ENCODE peak calls at places on chromosome 15, in ten cellular contexts. One of them, this sample, is unnamed.

GRCh38 chr15:94370197-94370987 is 139.0 kb downstream of the MCTP2 start:
- DNase-seq in SK-N-SH: no peak
- DNase-seq in cardiac muscle cell: no peak
- DNase-seq in mesothelial cell of epicardium: no peak
- DNase-seq in epithelial cell of proximal tubule: no peak
- DNase-seq in left ventricle myocardium inferior: no peak
- DNase-seq in tibial nerve: no peak
- DNase-seq in fibroblast of lung: peak; percentile 1
- DNase-seq in Peyer's patch: no peak
- DNase-seq in GM06990: no peak
- DNase-seq in this sample: no peak

GRCh38 chr15:51672100-51672731 is 9.1 kb upstream of the SCG3 start:
- DNase-seq in fibroblast of lung: no peak
- DNase-seq in SK-N-SH: no peak
- DNase-seq in GM06990: no peak
- DNase-seq in left ventricle myocardium inferior: peak; percentile 19
- DNase-seq in tibial nerve: no peak
- DNase-seq in mesothelial cell of epicardium: no peak
- DNase-seq in Peyer's patch: no peak
- DNase-seq in epithelial cell of proximal tubule: no peak
- DNase-seq in cardiac muscle cell: no peak
- DNase-seq in this sample: no peak

GRCh38 chr15:67048281-67049279 is 16.8 kb upstream of the SMAD3 start:
- DNase-seq in tibial nerve: no peak
- DNase-seq in Peyer's patch: no peak
- DNase-seq in cardiac muscle cell: peak; percentile 93
- DNase-seq in GM06990: no peak
- DNase-seq in left ventricle myocardium inferior: peak; percentile 22
- DNase-seq in SK-N-SH: no peak
- DNase-seq in epithelial cell of proximal tubule: peak; percentile 97
- DNase-seq in fibroblast of lung: peak; percentile 91
- DNase-seq in mesothelial cell of epicardium: no peak
- DNase-seq in this sample: no peak

GRCh38 chr15:83323296-83323711 is 38.8 kb upstream of the BNC1 start:
- DNase-seq in tibial nerve: no peak
- DNase-seq in SK-N-SH: peak; percentile 4
- DNase-seq in mesothelial cell of epicardium: no peak
- DNase-seq in epithelial cell of proximal tubule: peak; percentile 99
- DNase-seq in fibroblast of lung: peak; percentile 94
- DNase-seq in Peyer's patch: no peak
- DNase-seq in cardiac muscle cell: peak; percentile 93
- DNase-seq in left ventricle myocardium inferior: no peak
- DNase-seq in GM06990: no peak
- DNase-seq in this sample: no peak

GRCh38 chr15:31264534-31265089 is 62.0 kb upstream of the KLF13 start:
- DNase-seq in mesothelial cell of epicardium: peak; percentile 31
- DNase-seq in SK-N-SH: no peak
- DNase-seq in GM06990: no peak
- DNase-seq in left ventricle myocardium inferior: peak; percentile 1
- DNase-seq in Peyer's patch: peak; percentile 15
- DNase-seq in cardiac muscle cell: no peak
- DNase-seq in fibroblast of lung: no peak
- DNase-seq in tibial nerve: no peak
- DNase-seq in epithelial cell of proximal tubule: no peak
- DNase-seq in this sample: no peak

GRCh38 chr15:92149469-92149868 is 244.2 kb upstream of the ST8SIA2 start:
- DNase-seq in mesothelial cell of epicardium: no peak
- DNase-seq in Peyer's patch: no peak
- DNase-seq in left ventricle myocardium inferior: no peak
- DNase-seq in tibial nerve: no peak
- DNase-seq in cardiac muscle cell: no peak
- DNase-seq in fibroblast of lung: no peak
- DNase-seq in SK-N-SH: no peak
- DNase-seq in epithelial cell of proximal tubule: no peak
- DNase-seq in GM06990: no peak
- DNase-seq in this sample: no peak

GRCh38 chr15:74525946-74526345 is 15.1 kb upstream of the ARID3B start:
- DNase-seq in Peyer's patch: no peak
- DNase-seq in SK-N-SH: no peak
- DNase-seq in left ventricle myocardium inferior: no peak
- DNase-seq in tibial nerve: no peak
- DNase-seq in epithelial cell of proximal tubule: no peak
- DNase-seq in mesothelial cell of epicardium: no peak
- DNase-seq in GM06990: no peak
- DNase-seq in cardiac muscle cell: no peak
- DNase-seq in fibroblast of lung: peak; percentile 84
- DNase-seq in this sample: no peak

GRCh38 chr15:33581032-33581431 is 270.3 kb downstream of the RYR3 start:
- DNase-seq in left ventricle myocardium inferior: no peak
- DNase-seq in mesothelial cell of epicardium: no peak
- DNase-seq in Peyer's patch: no peak
- DNase-seq in tibial nerve: no peak
- DNase-seq in cardiac muscle cell: peak; percentile 55
- DNase-seq in GM06990: no peak
- DNase-seq in fibroblast of lung: peak; percentile 85
- DNase-seq in epithelial cell of proximal tubule: no peak
- DNase-seq in SK-N-SH: no peak
- DNase-seq in this sample: no peak

GRCh38 chr15:83733206-83733605 is 79.3 kb downstream of the ADAMTSL3 start:
- DNase-seq in tibial nerve: no peak
- DNase-seq in mesothelial cell of epicardium: no peak
- DNase-seq in SK-N-SH: no peak
- DNase-seq in Peyer's patch: no peak
- DNase-seq in GM06990: no peak
- DNase-seq in epithelial cell of proximal tubule: peak; percentile 90
- DNase-seq in cardiac muscle cell: peak; percentile 80
- DNase-seq in fibroblast of lung: peak; percentile 93
- DNase-seq in left ventricle myocardium inferior: no peak
- DNase-seq in this sample: no peak

GRCh38 chr15:40108855-40109735 is at the start of gene BMF:
- DNase-seq in GM06990: peak; percentile 94
- DNase-seq in epithelial cell of proximal tubule: peak; percentile 78
- DNase-seq in tibial nerve: peak; percentile 100
- DNase-seq in SK-N-SH: peak; percentile 97
- DNase-seq in Peyer's patch: peak; percentile 100
- DNase-seq in left ventricle myocardium inferior: peak; percentile 100
- DNase-seq in cardiac muscle cell: peak; percentile 100
- DNase-seq in fibroblast of lung: peak; percentile 99
- DNase-seq in mesothelial cell of epicardium: peak; percentile 100
- DNase-seq in this sample: peak; percentile 96
- TF ChIP-seq CTCF in GM06990: peak; percentile 27
- TF ChIP-seq CTCF in epithelial cell of proximal tubule: peak; percentile 44
- TF ChIP-seq CTCF in tibial nerve: peak; percentile 43
- TF ChIP-seq CTCF in SK-N-SH: peak; percentile 52
- TF ChIP-seq CTCF in Peyer's patch: peak; percentile 28
- TF ChIP-seq CTCF in left ventricle myocardium inferior: peak; percentile 42
- TF ChIP-seq CTCF in cardiac muscle cell: peak; percentile 34
- TF ChIP-seq CTCF in fibroblast of lung: peak; percentile 36
- TF ChIP-seq CTCF in mesothelial cell of epicardium: no peak
- TF ChIP-seq CTCF in this sample: no peak

GRCh38 chr15:53193149-53193548 is 403.0 kb upstream of the ONECUT1 start:
- DNase-seq in SK-N-SH: no peak
- DNase-seq in left ventricle myocardium inferior: no peak
- DNase-seq in Peyer's patch: no peak
- DNase-seq in epithelial cell of proximal tubule: peak; percentile 6
- DNase-seq in tibial nerve: no peak
- DNase-seq in mesothelial cell of epicardium: no peak
- DNase-seq in fibroblast of lung: peak; percentile 6
- DNase-seq in cardiac muscle cell: peak; percentile 6
- DNase-seq in GM06990: no peak
- DNase-seq in this sample: no peak

GRCh38 chr15:53202876-53203275 is 412.7 kb upstream of the ONECUT1 start:
- DNase-seq in SK-N-SH: no peak
- DNase-seq in tibial nerve: no peak
- DNase-seq in cardiac muscle cell: no peak
- DNase-seq in GM06990: no peak
- DNase-seq in left ventricle myocardium inferior: no peak
- DNase-seq in fibroblast of lung: no peak
- DNase-seq in mesothelial cell of epicardium: no peak
- DNase-seq in epithelial cell of proximal tubule: no peak
- DNase-seq in Peyer's patch: no peak
- DNase-seq in this sample: no peak

GRCh38 chr15:53196235-53196634 is 406.1 kb upstream of the ONECUT1 start:
- DNase-seq in fibroblast of lung: no peak
- DNase-seq in left ventricle myocardium inferior: no peak
- DNase-seq in Peyer's patch: no peak
- DNase-seq in tibial nerve: no peak
- DNase-seq in SK-N-SH: no peak
- DNase-seq in epithelial cell of proximal tubule: no peak
- DNase-seq in cardiac muscle cell: no peak
- DNase-seq in mesothelial cell of epicardium: no peak
- DNase-seq in GM06990: no peak
- DNase-seq in this sample: no peak

DNA sequence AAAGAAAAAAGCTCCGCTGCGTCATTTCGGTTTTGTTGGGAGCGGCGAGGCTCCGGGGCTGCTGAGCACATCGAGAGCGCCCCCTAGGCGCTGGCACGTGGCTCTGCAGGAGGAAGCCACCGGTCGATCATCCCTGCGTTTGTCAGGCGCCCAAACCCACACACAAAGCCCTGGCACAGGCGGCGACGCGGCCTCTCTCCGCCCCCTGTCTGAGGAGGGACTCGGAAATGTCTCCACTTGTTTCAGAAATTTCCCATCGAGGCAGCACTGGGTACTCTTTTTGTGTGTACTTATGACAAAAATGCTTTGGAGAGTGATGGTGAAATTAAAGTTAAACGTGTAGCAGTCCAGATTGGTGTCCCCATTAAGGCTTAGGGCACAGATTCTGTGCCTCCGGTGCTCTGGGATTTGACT is 407.3 kb upstream of the ONECUT1 start:
- DNase-seq in tibial nerve: no peak
- DNase-seq in SK-N-SH: peak; percentile 75
- DNase-seq in epithelial cell of proximal tubule: no peak
- DNase-seq in Peyer's patch: no peak
- DNase-seq in mesothelial cell of epicardium: peak; percentile 73
- DNase-seq in GM06990: peak; percentile 11
- DNase-seq in left ventricle myocardium inferior: peak; percentile 27
- DNase-seq in fibroblast of lung: peak; percentile 32
- DNase-seq in cardiac muscle cell: peak; percentile 51
- DNase-seq in this sample: no peak
- TF ChIP-seq CTCF in tibial nerve: peak; percentile 47
- TF ChIP-seq CTCF in SK-N-SH: peak; percentile 92
- TF ChIP-seq CTCF in epithelial cell of proximal tubule: peak; percentile 93
- TF ChIP-seq CTCF in Peyer's patch: peak; percentile 76
- TF ChIP-seq CTCF in mesothelial cell of epicardium: peak; percentile 78
- TF ChIP-seq CTCF in GM06990: peak; percentile 98
- TF ChIP-seq CTCF in left ventricle myocardium inferior: peak; percentile 81
- TF ChIP-seq CTCF in fibroblast of lung: peak; percentile 73
- TF ChIP-seq CTCF in cardiac muscle cell: peak; percentile 73
- TF ChIP-seq CTCF in this sample: no peak

GRCh38 chr15:98771444-98772059 is 123.2 kb downstream of the IGF1R start:
- DNase-seq in cardiac muscle cell: peak; percentile 17
- DNase-seq in Peyer's patch: no peak
- DNase-seq in tibial nerve: no peak
- DNase-seq in epithelial cell of proximal tubule: no peak
- DNase-seq in left ventricle myocardium inferior: no peak
- DNase-seq in SK-N-SH: no peak
- DNase-seq in GM06990: no peak
- DNase-seq in fibroblast of lung: no peak
- DNase-seq in mesothelial cell of epicardium: no peak
- DNase-seq in this sample: no peak
- TF ChIP-seq CTCF in cardiac muscle cell: no peak
- TF ChIP-seq CTCF in Peyer's patch: no peak
- TF ChIP-seq CTCF in tibial nerve: no peak
- TF ChIP-seq CTCF in epithelial cell of proximal tubule: no peak
- TF ChIP-seq CTCF in left ventricle myocardium inferior: no peak
- TF ChIP-seq CTCF in SK-N-SH: no peak
- TF ChIP-seq CTCF in GM06990: no peak
- TF ChIP-seq CTCF in fibroblast of lung: no peak
- TF ChIP-seq CTCF in mesothelial cell of epicardium: no peak
- TF ChIP-seq CTCF in this sample: no peak

DNA sequence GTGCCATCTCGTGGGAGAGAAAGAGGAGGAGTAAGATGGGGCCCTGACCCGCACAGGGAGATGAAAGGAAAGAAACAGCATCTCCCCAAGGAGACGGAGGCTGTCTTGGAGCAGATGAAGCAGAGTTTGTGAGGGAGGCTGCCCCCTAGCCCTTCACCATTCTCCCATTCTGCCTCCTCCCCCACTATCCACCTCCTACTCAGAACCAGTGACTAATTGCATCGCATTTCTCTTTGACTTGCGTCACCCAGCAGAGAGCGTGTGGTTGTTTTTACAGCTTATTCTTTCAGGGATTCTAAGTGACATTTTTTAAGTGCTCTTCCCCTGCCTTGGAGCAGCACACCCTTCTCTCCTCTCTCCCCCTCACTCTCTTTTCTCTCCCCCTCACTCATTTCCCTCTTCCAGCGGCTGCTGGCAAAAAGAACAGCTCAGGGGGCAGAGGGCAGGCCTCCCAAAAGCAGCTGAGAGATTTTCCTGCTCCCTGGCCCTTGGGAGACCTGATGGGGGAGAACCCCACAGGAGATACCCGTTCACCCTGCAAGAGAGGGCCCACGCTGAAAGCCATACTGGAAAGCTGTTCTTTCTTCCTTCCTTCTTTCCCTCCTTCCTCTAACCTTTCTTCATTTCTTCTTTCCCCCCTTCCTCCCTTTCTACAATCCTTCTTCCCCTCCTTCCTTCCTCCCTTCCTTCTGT is 91.8 kb downstream of the MRPL46 start:
- DNase-seq in epithelial cell of proximal tubule: no peak
- DNase-seq in left ventricle myocardium inferior: no peak
- DNase-seq in cardiac muscle cell: peak; percentile 68
- DNase-seq in mesothelial cell of epicardium: peak; percentile 20
- DNase-seq in tibial nerve: no peak
- DNase-seq in GM06990: no peak
- DNase-seq in fibroblast of lung: peak; percentile 93
- DNase-seq in Peyer's patch: no peak
- DNase-seq in SK-N-SH: no peak
- DNase-seq in this sample: no peak
- TF ChIP-seq CTCF in epithelial cell of proximal tubule: no peak
- TF ChIP-seq CTCF in left ventricle myocardium inferior: no peak
- TF ChIP-seq CTCF in cardiac muscle cell: no peak
- TF ChIP-seq CTCF in mesothelial cell of epicardium: no peak
- TF ChIP-seq CTCF in tibial nerve: no peak
- TF ChIP-seq CTCF in GM06990: no peak
- TF ChIP-seq CTCF in fibroblast of lung: no peak
- TF ChIP-seq CTCF in Peyer's patch: no peak
- TF ChIP-seq CTCF in SK-N-SH: no peak
- TF ChIP-seq CTCF in this sample: no peak

DNA sequence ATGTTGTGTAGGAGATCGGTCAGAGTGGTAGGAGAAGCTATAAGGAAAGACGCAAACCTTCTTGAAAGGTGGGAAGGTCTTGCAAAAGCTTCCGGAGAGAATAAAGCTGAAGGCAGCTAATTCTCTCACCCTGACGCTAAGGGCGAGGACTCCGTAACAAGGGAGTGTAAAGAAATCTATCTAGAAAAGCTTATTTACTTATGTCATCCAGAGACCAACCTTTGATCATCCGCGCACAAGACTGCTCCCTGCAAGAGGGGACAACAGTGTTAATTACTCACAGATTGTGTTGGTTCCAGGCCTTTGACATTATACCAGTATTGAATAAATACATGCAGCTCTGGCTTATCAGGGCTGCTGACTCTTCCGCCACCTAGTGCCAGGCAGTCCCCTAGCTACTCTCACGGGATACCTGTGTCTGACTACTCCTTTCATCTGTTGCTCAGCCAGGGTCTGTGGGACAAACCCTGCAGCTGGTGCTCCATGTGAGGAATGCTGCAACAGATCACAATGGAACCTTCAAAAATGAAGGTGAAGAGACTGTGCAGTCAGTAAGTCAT is 211.7 kb downstream of the DTWD1 start:
- DNase-seq in tibial nerve: no peak
- DNase-seq in GM06990: no peak
- DNase-seq in Peyer's patch: no peak
- DNase-seq in fibroblast of lung: peak; percentile 25
- DNase-seq in epithelial cell of proximal tubule: no peak
- DNase-seq in cardiac muscle cell: no peak
- DNase-seq in SK-N-SH: peak; percentile 5
- DNase-seq in left ventricle myocardium inferior: no peak
- DNase-seq in mesothelial cell of epicardium: no peak
- DNase-seq in this sample: no peak
- TF ChIP-seq CTCF in tibial nerve: no peak
- TF ChIP-seq CTCF in GM06990: peak; percentile 38
- TF ChIP-seq CTCF in Peyer's patch: peak; percentile 58
- TF ChIP-seq CTCF in fibroblast of lung: peak; percentile 27
- TF ChIP-seq CTCF in epithelial cell of proximal tubule: peak; percentile 75
- TF ChIP-seq CTCF in cardiac muscle cell: peak; percentile 20
- TF ChIP-seq CTCF in SK-N-SH: no peak
- TF ChIP-seq CTCF in left ventricle myocardium inferior: peak; percentile 36
- TF ChIP-seq CTCF in mesothelial cell of epicardium: no peak
- TF ChIP-seq CTCF in this sample: no peak

This sample was measured in natural killer cell.